ENCODE peak calls at places on chromosomes 5 and 9, in eight cellular contexts. F is psoas muscle, Z is colonic mucosa, H is heart left ventricle, Q is activated B cell treated with CpG ODN at 0.5 μM for 24 hours, U is choroid plexus epithelial cell, P is stomach, N is AG09309. R is an unnamed sample.

GRCh38 chr5:153896117-153896516 is 142.6 kb downstream of the FAM114A2 start:
- DNase-seq in F (no peak), Z (no peak), H (no peak), Q (no peak), U (peak; percentile 1), P (no peak), N (no peak), R (peak; percentile 30)

GRCh38 chr9:128390150-128390812 is 19.1 kb downstream of the URM1 start:
- DNase-seq in F (no peak), Z (no peak), H (no peak), Q (no peak), U (no peak), P (no peak), N (no peak), R (no peak)

GRCh38 chr5:142200387-142200786 is 91.8 kb downstream of the NDFIP1 start:
- DNase-seq in F (no peak), Z (no peak), H (no peak), Q (no peak), U (no peak), P (no peak), N (no peak), R (no peak)

GRCh38 chr5:187617-188451 is 3.5 kb upstream of the LRRC14B start:
- DNase-seq in F (no peak), Z (no peak), H (peak; percentile 32), Q (no peak), U (peak; percentile 17), P (no peak), N (no peak), R (no peak)

GRCh38 chr9:79621916-79622575 is 50.3 kb downstream of the TLE4 start:
- DNase-seq in F (no peak), Z (no peak), H (no peak), Q (no peak), U (no peak), P (no peak), N (no peak), R (no peak)

GRCh38 chr5:125023673-125024072 is 277.2 kb upstream of the ZNF608 start:
- DNase-seq in F (no peak), Z (no peak), H (no peak), Q (no peak), U (peak; percentile 33), P (no peak), N (no peak), R (no peak)

GRCh38 chr5:18043344-18043743 is 409.1 kb downstream of the TAF11L14 start:
- DNase-seq in F (no peak), Z (no peak), H (no peak), Q (no peak), U (no peak), P (no peak), N (no peak), R (no peak)

GRCh38 chr9:101999441-101999840 is 261.0 kb upstream of the GRIN3A start:
- DNase-seq in F (no peak), Z (no peak), H (no peak), Q (no peak), U (no peak), P (no peak), N (no peak), R (no peak)

GRCh38 chr9:38385896-38386295 is 6.6 kb upstream of the ALDH1B1 start:
- DNase-seq in F (no peak), Z (no peak), H (no peak), Q (no peak), U (no peak), P (no peak), N (no peak), R (no peak)

GRCh38 chr9:38384990-38385848 is 7.3 kb upstream of the ALDH1B1 start:
- DNase-seq in F (no peak), Z (no peak), H (no peak), Q (no peak), U (no peak), P (no peak), N (no peak), R (no peak)

GRCh38 chr9:38380230-38380871 is 12.2 kb upstream of the ALDH1B1 start:
- DNase-seq in F (no peak), Z (no peak), H (no peak), Q (no peak), U (no peak), P (no peak), N (no peak), R (no peak)

GRCh38 chr9:38380872-38381534 is 11.5 kb upstream of the ALDH1B1 start:
- DNase-seq in F (no peak), Z (no peak), H (no peak), Q (no peak), U (peak; percentile 52), P (no peak), N (no peak), R (no peak)

GRCh38 chr9:38382141-38382540 is 10.4 kb upstream of the ALDH1B1 start:
- DNase-seq in F (no peak), Z (no peak), H (no peak), Q (no peak), U (no peak), P (no peak), N (no peak), R (no peak)
- TF ChIP-seq CTCF in F (no peak), Z (no peak), H (no peak), Q (no peak), U (no peak), P (no peak), N (no peak), R (no peak)

GRCh38 chr5:180287868-180288267 is 4.0 kb downstream of the MAPK9 start:
- DNase-seq in F (no peak), Z (no peak), H (no peak), Q (no peak), U (no peak), P (no peak), N (no peak), R (no peak)

GRCh38 chr5:180291234-180291940 is 496 bp downstream of the MAPK9 start:
- DNase-seq in F (no peak), Z (peak; percentile 27), H (no peak), Q (no peak), U (peak; percentile 12), P (peak; percentile 27), N (no peak), R (no peak)

GRCh38 chr5:180289966-180290365 is 1.9 kb downstream of the MAPK9 start:
- DNase-seq in F (no peak), Z (no peak), H (no peak), Q (no peak), U (no peak), P (no peak), N (no peak), R (no peak)

GRCh38 chr5:180290568-180291233 is 1.2 kb downstream of the MAPK9 start:
- DNase-seq in F (no peak), Z (peak; percentile 23), H (no peak), Q (no peak), U (no peak), P (no peak), N (no peak), R (no peak)

DNA sequence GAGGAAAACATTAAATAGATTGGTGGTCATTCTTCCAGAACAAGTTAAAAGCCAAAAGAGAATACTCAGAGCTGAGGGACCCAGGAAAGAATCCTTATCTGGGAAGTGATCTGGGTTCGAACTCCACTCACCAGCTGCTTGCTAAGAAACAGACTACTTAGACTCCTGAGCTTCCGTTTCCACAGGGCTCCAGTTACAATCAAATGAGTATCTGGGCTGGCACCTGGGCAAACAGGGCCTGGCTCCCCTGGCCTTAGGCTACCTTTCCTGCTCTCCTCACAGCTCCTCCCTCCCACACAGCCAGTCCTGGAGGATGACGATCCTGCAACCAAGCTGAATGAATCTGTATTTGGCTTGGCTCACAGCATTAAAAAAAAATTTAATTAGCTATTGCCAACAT is 2.5 kb downstream of the MAPK9 start:
- DNase-seq in F (no peak), Z (peak; percentile 60), H (no peak), Q (no peak), U (no peak), P (peak; percentile 76), N (no peak), R (no peak)
- TF ChIP-seq CTCF in F (no peak), Z (no peak), H (no peak), Q (no peak), U (no peak), P (no peak), N (no peak), R (no peak)

GRCh38 chr9:125639057-125639456 is 68.0 kb downstream of the MAPKAP1 start:
- DNase-seq in F (no peak), Z (no peak), H (no peak), Q (no peak), U (no peak), P (no peak), N (no peak), R (no peak)
- TF ChIP-seq CTCF in F (no peak), Z (no peak), H (no peak), Q (no peak), U (no peak), P (no peak), N (no peak), R (no peak)

GRCh38 chr9:92293452-92294296 is at the start of gene IARS1:
- DNase-seq in F (peak; percentile 99), Z (peak; percentile 99), H (peak; percentile 98), Q (peak; percentile 100), U (peak; percentile 99), P (peak; percentile 99), N (peak; percentile 94), R (peak; percentile 98)
- TF ChIP-seq CTCF in F (peak; percentile 33), Z (peak; percentile 16), H (peak; percentile 18), Q (no peak), U (peak; percentile 43), P (no peak), N (peak; percentile 31), R (no peak)

GRCh38 chr9:131529597-131530545 is 1.2 kb downstream of the UCK1 start:
- DNase-seq in F (no peak), Z (peak; percentile 29), H (no peak), Q (no peak), U (no peak), P (no peak), N (no peak), R (no peak)
- TF ChIP-seq CTCF in F (no peak), Z (no peak), H (no peak), Q (no peak), U (no peak), P (no peak), N (no peak), R (no peak)

GRCh38 chr9:13688990-13689600 is 409.6 kb upstream of the MPDZ start:
- DNase-seq in F (no peak), Z (no peak), H (no peak), Q (no peak), U (peak; percentile 52), P (no peak), N (no peak), R (peak; percentile 16)
- TF ChIP-seq CTCF in F (peak; percentile 54), Z (no peak), H (peak; percentile 63), Q (no peak), U (peak; percentile 69), P (no peak), N (peak; percentile 12), R (peak; percentile 48)

R was measured in fibroblast of villous mesenchyme.